ENCODE peak calls at places on chromosome 22, in seven cellular contexts. E is spleen; Q is activated CD4-positive, alpha-beta T cell treated with anti-CD3 and anti-CD28 coated beads, Interleukin-2, amount 50 U/mL, for 48 hours; Y is activated T-helper 1 cell treated with anti-CD3 and anti-CD28 coated beads, Interleukin-12 subunit alpha, Interleukin-12 subunit beta, Interleukin-2, Interleukin-4 antibody, amounts not matched to agents 30 ng/mL and 10 ng/mL and 1 ng/mL, durations not matched to agents 14 hours and 24 hours and 36 hours; K is thyroid gland; D is Daoy; H is lung microvascular endothelial cell. X is an unnamed sample.

GRCh38 chr22:50705219-50705691 is 32.6 kb downstream of the SHANK3 start:
- DNase-seq in E (peak; percentile 77), Q (no peak), Y (no peak), K (peak; percentile 76), D (no peak), H (peak; percentile 88), X (no peak)

GRCh38 chr22:24071686-24072085 is 60.6 kb downstream of the CABIN1 start:
- DNase-seq in E (no peak), Q (no peak), Y (no peak), K (no peak), D (no peak), H (no peak), X (no peak)

GRCh38 chr22:30863161-30863833 is 105.3 kb downstream of the MORC2 start:
- DNase-seq in E (peak; percentile 25), Q (no peak), Y (no peak), K (no peak), D (no peak), H (no peak), X (no peak)

GRCh38 chr22:45163074-45163416 is 680 bp upstream of the NUP50 start:
- DNase-seq in E (no peak), Q (no peak), Y (no peak), K (peak; percentile 32), D (peak; percentile 46), H (peak; percentile 56), X (no peak)

GRCh38 chr22:22460635-22461034 is 47.9 kb downstream of the ZNF280B start:
- DNase-seq in E (no peak), Q (no peak), Y (no peak), K (no peak), D (no peak), H (peak; percentile 33), X (no peak)

GRCh38 chr22:27959335-27960090 is 40.5 kb upstream of the PITPNB start:
- DNase-seq in E (no peak), Q (no peak), Y (no peak), K (peak; percentile 27), D (no peak), H (no peak), X (no peak)

GRCh38 chr22:20937031-20937793 is 20.0 kb downstream of the CRKL start:
- DNase-seq in E (no peak), Q (no peak), Y (no peak), K (peak; percentile 33), D (no peak), H (no peak), X (no peak)

GRCh38 chr22:37309221-37310074 is 27.1 kb downstream of the CYTH4 start:
- DNase-seq in E (peak; percentile 88), Q (peak; percentile 50), Y (peak; percentile 59), K (no peak), D (peak; percentile 57), H (peak; percentile 21), X (no peak)

GRCh38 chr22:46180370-46181137 is 30.2 kb downstream of the PPARA start:
- DNase-seq in E (no peak), Q (no peak), Y (no peak), K (peak; percentile 24), D (no peak), H (no peak), X (no peak)

GRCh38 chr22:41518048-41518347 is 26.3 kb downstream of the POLR3H start:
- DNase-seq in E (no peak), Q (no peak), Y (no peak), K (no peak), D (no peak), H (no peak), X (no peak)

GRCh38 chr22:20965104-20965887 is 1.8 kb upstream of the AIFM3 start:
- DNase-seq in E (peak; percentile 78), Q (no peak), Y (no peak), K (peak; percentile 24), D (no peak), H (no peak), X (no peak)

GRCh38 chr22:49281467-49282340 is 546.0 kb downstream of the BRD1 start:
- DNase-seq in E (peak; percentile 8), Q (no peak), Y (no peak), K (no peak), D (peak; percentile 93), H (no peak), X (no peak)

GRCh38 chr22:25564320-25564978 is at the start of gene GRK3:
- DNase-seq in E (peak; percentile 93), Q (peak; percentile 71), Y (peak; percentile 70), K (peak; percentile 85), D (peak; percentile 76), H (peak; percentile 7), X (peak; percentile 51)

GRCh38 chr22:27133951-27134664 is 476.7 kb downstream of the MIAT start:
- DNase-seq in E (no peak), Q (peak; percentile 16), Y (no peak), K (no peak), D (peak; percentile 95), H (peak; percentile 70), X (peak; percentile 67)

GRCh38 chr22:37989146-37990045 is 5.0 kb upstream of the SOX10 start:
- DNase-seq in E (no peak), Q (no peak), Y (no peak), K (no peak), D (no peak), H (no peak), X (no peak)

GRCh38 chr22:43628253-43628649 is 183.9 kb downstream of the EFCAB6 start:
- DNase-seq in E (no peak), Q (no peak), Y (no peak), K (no peak), D (no peak), H (no peak), X (no peak)

GRCh38 chr22:40463727-40464126 is 93.3 kb downstream of the SGSM3 start:
- DNase-seq in E (no peak), Q (peak; percentile 36), Y (no peak), K (no peak), D (no peak), H (peak; percentile 62), X (no peak)

GRCh38 chr22:21980547-21980946 is 2.0 kb downstream of the TOP3B start:
- DNase-seq in E (peak; percentile 36), Q (no peak), Y (no peak), K (no peak), D (no peak), H (no peak), X (no peak)

GRCh38 chr22:36577019-36577418 is 48.1 kb upstream of the EIF3D start:
- DNase-seq in E (no peak), Q (no peak), Y (no peak), K (no peak), D (peak; percentile 89), H (no peak), X (no peak)

GRCh38 chr22:43381693-43382092 is 30.1 kb upstream of the MPPED1 start:
- DNase-seq in E (no peak), Q (no peak), Y (no peak), K (no peak), D (no peak), H (peak; percentile 47), X (peak; percentile 47)

GRCh38 chr22:39638958-39639357 is 68.4 kb downstream of the CACNA1I start:
- DNase-seq in E (no peak), Q (no peak), Y (no peak), K (no peak), D (no peak), H (no peak), X (no peak)